ENCODE peak calls at places on chromosomes 5 and 9, in four cellular contexts. W, O, Q and R are unnamed samples.
A peak's percentile ranks its signal among the peaks of the same experiment; 100 is the strongest.

GRCh38 chr9:100478192-100478591 is 5.2 kb downstream of the TMEFF1 start:
- DNase-seq in W (no peak), O (no peak), Q (no peak), R (no peak)

GRCh38 chr9:28927711-28928110 is 1354.4 kb upstream of the C9orf72 start:
- DNase-seq in W (no peak), O (no peak), Q (no peak), R (no peak)

GRCh38 chr5:77012601-77013000 is 17.6 kb upstream of the AGGF1 start:
- DNase-seq in W (no peak), O (no peak), Q (no peak), R (no peak)

GRCh38 chr9:125460883-125461475 is 199.4 kb downstream of the GAPVD1 start:
- DNase-seq in W (no peak), O (peak; percentile 79), Q (no peak), R (no peak)

GRCh38 chr9:132042324-132042723 is 37.3 kb downstream of the MED27 start:
- DNase-seq in W (no peak), O (no peak), Q (no peak), R (no peak)

GRCh38 chr5:38845555-38846378 is at the start of gene OSMR:
- DNase-seq in W (peak; percentile 93), O (peak; percentile 98), Q (peak; percentile 32), R (peak; percentile 94)

GRCh38 chr5:177546262-177546741 is 8.1 kb downstream of the FAM193B start:
- DNase-seq in W (peak; percentile 38), O (peak; percentile 60), Q (no peak), R (no peak)

GRCh38 chr9:83266618-83267543 is 203.9 kb upstream of the RASEF start:
- DNase-seq in W (no peak), O (peak; percentile 29), Q (no peak), R (no peak)

GRCh38 chr5:171492781-171493180 is 73.3 kb downstream of the FGF18 start:
- DNase-seq in W (no peak), O (no peak), Q (no peak), R (no peak)

GRCh38 chr5:123119334-123119986 is 30.4 kb downstream of the PRDM6 start:
- DNase-seq in W (no peak), O (peak; percentile 28), Q (no peak), R (no peak)
- TF ChIP-seq CTCF in W (no peak), O (no peak), Q (peak; percentile 21), R (no peak)

GRCh38 chr5:26893078-26893477 is 145.3 kb downstream of the CDH9 start:
- DNase-seq in W (no peak), O (no peak), Q (no peak), R (no peak)

GRCh38 chr5:26889810-26890209 is 148.6 kb downstream of the CDH9 start:
- DNase-seq in W (no peak), O (no peak), Q (no peak), R (no peak)

DNA sequence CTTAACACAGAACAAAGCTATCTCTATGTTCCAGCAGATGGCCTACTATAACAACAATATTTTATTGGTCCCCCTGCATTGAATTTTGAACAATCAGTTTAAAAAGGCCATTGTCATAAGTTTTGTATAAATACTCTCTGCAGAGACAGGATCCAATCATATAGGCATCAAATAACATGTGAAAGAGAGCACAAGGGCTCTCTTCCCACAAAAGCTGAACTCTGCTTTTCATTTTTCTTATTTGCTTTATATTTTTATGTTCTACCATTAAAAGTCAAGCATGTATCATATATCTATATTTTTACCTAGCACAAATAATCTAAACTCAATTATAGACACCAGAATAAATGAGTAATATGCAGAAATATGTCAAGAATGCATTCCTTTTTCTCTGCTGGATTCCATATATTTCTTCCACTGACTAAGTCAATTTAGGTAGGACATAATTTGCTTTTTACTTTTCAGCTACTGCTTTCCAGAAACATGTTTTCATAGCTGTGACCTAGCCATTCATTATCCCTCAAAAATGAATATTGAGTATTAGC is 143.6 kb downstream of the CDH9 start:
- DNase-seq in W (no peak), O (no peak), Q (no peak), R (no peak)
- TF ChIP-seq CTCF in W (no peak), O (no peak), Q (no peak), R (peak; percentile 31)

GRCh38 chr5:143405063-143405746 is 1.7 kb upstream of the NR3C1 start:
- DNase-seq in W (peak; percentile 75), O (peak; percentile 84), Q (peak; percentile 67), R (peak; percentile 95)
- TF ChIP-seq CTCF in W (no peak), O (no peak), Q (peak; percentile 29), R (no peak)

DNA sequence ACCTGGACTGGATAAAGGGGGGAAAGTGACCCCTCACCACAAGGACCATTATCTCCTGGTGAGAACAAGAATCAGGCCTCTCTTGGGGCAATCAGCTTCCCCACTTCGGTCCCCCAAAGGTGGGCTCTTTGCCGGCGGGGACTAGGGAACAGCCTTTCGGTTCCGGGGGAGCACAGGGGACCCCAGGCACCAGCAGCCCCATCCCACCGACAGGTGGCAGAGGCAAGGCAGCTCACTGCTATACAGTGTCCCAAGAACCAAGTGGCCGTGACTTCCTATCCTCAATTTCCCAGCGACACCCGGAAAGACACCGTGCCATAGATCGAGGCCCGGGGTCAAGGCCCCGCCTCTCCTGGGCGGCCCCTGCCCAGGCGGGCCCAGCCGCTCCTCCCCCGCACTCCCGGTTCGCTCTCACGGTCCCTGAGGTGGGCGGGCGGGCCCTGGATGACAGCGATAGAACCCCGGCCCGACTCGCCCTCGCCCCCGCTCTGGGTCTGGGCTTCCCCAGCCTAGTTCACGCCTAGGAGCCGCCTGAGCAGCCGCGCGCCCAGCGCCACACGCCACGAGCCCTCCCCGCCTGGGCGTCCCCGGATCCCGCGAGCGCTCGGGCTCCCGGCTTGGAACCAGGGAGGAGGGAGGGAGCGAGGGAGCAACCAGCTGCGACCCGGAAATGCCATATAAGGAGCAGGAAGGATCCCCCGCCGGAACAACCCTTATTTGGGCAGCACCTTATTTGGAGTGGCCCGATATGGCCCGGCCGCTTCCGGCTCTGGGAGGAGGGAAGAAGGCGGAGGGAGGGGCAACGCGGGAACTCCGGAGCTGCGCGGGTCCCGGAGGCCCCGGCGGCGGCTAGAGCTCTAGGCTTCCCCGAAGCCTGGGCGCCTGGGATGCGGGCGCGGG is 641 bp upstream of the EGR1 start:
- DNase-seq in W (peak; percentile 99), O (peak; percentile 99), Q (peak; percentile 89), R (peak; percentile 99)
- TF ChIP-seq CTCF in W (no peak), O (no peak), Q (peak; percentile 29), R (peak; percentile 45)

DNA sequence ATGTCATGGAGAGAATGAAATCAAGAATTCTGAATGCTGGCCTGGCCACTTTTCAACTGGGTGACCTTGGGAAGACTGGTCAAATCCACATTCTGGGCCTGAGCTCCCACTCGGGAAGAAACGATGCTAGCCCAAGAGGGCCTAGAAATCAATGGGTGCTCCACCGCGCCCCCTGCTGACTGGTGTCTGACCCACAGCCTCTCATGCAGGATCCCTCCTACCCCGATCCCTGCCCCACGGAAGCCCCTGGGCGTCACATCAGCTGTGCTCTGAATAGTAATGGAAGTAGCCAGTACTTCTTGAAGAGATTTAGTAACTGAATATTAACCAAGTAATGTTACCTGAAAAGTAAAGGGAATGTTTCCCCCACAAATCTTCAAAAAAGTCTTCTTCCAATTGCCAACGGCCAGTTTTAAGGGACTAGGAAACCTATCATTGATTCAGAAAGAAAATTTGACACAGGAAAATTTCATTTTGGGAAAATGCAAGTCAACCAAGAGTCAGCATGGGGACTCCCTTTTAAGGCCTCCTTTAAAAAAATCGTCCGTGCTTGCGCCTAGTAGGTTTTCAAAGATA is 43.9 kb downstream of the CRB2 start:
- DNase-seq in W (no peak), O (no peak), Q (no peak), R (no peak)
- TF ChIP-seq CTCF in W (no peak), O (no peak), Q (peak; percentile 57), R (peak; percentile 54)

DNA sequence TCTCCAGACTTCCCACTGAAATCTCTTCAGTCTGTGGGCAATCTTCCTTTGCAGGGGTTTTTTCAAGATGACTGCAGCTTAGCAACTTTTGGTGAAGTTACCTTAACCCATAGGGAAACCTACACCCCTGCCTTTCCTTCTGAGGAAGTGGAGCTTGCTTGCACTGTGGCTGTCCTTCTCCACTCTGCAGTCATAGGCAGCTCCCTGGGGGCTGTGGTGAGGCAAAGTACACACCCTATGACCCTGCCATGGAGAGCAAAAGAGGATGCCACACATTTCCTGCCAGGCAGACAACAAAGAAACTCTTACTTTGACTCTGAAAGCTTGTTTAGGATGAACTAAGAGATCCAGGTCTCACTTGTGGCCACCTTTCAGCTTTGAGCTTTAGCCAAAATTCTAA is 163.9 kb downstream of the TMEM38B start:
- DNase-seq in W (no peak), O (no peak), Q (no peak), R (no peak)
- TF ChIP-seq CTCF in W (no peak), O (no peak), Q (no peak), R (no peak)